ENCODE peak calls at places on chromosomes 5 and 9, in five cellular contexts. C is HFF-Myc, X is stomach, V is fibroblast of lung, M is astrocyte of the cerebellum. J is an unnamed sample.

GRCh38 chr5:95846554-95847260 is 24.2 kb upstream of the GLRX start:
- DNase-seq in C (peak; percentile 78), X (peak; percentile 87), V (peak; percentile 85), M (peak; percentile 54), J (peak; percentile 65)

GRCh38 chr5:126914813-126915436 is 115.4 kb downstream of the MARCHF3 start:
- DNase-seq in C (no peak), X (no peak), V (no peak), M (no peak), J (no peak)

GRCh38 chr5:143019614-143020515 is 249.7 kb downstream of the ARHGAP26 start:
- DNase-seq in C (no peak), X (no peak), V (no peak), M (no peak), J (no peak)

GRCh38 chr9:126805546-126806262 is 864 bp downstream of the ZBTB43 start:
- DNase-seq in C (no peak), X (peak; percentile 69), V (peak; percentile 48), M (no peak), J (no peak)

GRCh38 chr5:78162253-78162862 is 132.1 kb downstream of the AP3B1 start:
- DNase-seq in C (no peak), X (no peak), V (peak; percentile 59), M (peak; percentile 19), J (peak; percentile 16)

GRCh38 chr9:91101598-91102168 is 260.0 kb downstream of the AUH start:
- DNase-seq in C (no peak), X (peak; percentile 45), V (no peak), M (no peak), J (no peak)

GRCh38 chr5:178460598-178461425 is 129.4 kb downstream of the COL23A1 start:
- DNase-seq in C (no peak), X (peak; percentile 77), V (peak; percentile 39), M (no peak), J (peak; percentile 92)

GRCh38 chr5:1121101-1121500 is 9.2 kb upstream of the SLC12A7 start:
- DNase-seq in C (no peak), X (no peak), V (no peak), M (no peak), J (no peak)

GRCh38 chr5:1552469-1553255 is 28.9 kb upstream of the LPCAT1 start:
- DNase-seq in C (no peak), X (no peak), V (peak; percentile 36), M (no peak), J (peak; percentile 54)

GRCh38 chr5:180098991-180099732 is 27.6 kb upstream of the RNF130 start:
- DNase-seq in C (no peak), X (no peak), V (no peak), M (no peak), J (no peak)

GRCh38 chr5:14269395-14269794 is 126.3 kb downstream of the TRIO start:
- DNase-seq in C (no peak), X (no peak), V (no peak), M (no peak), J (no peak)

GRCh38 chr9:38707885-38708640 is 11.9 kb downstream of the FAM240B start:
- DNase-seq in C (no peak), X (no peak), V (no peak), M (no peak), J (no peak)

GRCh38 chr9:134192951-134193731 is 28.8 kb upstream of the RNU6ATAC start:
- DNase-seq in C (no peak), X (no peak), V (no peak), M (no peak), J (no peak)

GRCh38 chr9:134631881-134632280 is 9.7 kb upstream of the COL5A1 start:
- DNase-seq in C (no peak), X (no peak), V (no peak), M (no peak), J (no peak)

GRCh38 chr9:17219261-17219660 is 84.4 kb downstream of the CNTLN start:
- DNase-seq in C (no peak), X (no peak), V (peak; percentile 33), M (no peak), J (no peak)

GRCh38 chr5:136028782-136029742 is at the start of gene TGFBI:
- DNase-seq in C (no peak), X (peak; percentile 66), V (peak; percentile 55), M (no peak), J (peak; percentile 28)

GRCh38 chr5:1246711-1247431 is 21.7 kb downstream of the SLC6A18 start:
- DNase-seq in C (no peak), X (peak; percentile 66), V (no peak), M (no peak), J (peak; percentile 69)

GRCh38 chr5:59351076-59351794 is 542.3 kb downstream of the PDE4D start:
- DNase-seq in C (peak; percentile 38), X (no peak), V (peak; percentile 87), M (peak; percentile 12), J (no peak)
- TF ChIP-seq CTCF in C (peak; percentile 30), X (no peak), V (peak; percentile 42), M (peak; percentile 22), J (no peak)

GRCh38 chr5:34523382-34523716 is 132.8 kb upstream of the RAI14 start:
- DNase-seq in C (no peak), X (no peak), V (no peak), M (no peak), J (no peak)
- TF ChIP-seq CTCF in C (no peak), X (no peak), V (no peak), M (no peak), J (no peak)

GRCh38 chr5:141182248-141182647 is at the start of gene PCDHB16:
- DNase-seq in C (no peak), X (no peak), V (peak; percentile 5), M (no peak), J (peak; percentile 63)
- TF ChIP-seq CTCF in C (peak; percentile 17), X (no peak), V (no peak), M (no peak), J (peak; percentile 62)

GRCh38 chr9:101337237-101337636 is 47.6 kb downstream of the BAAT start:
- DNase-seq in C (no peak), X (no peak), V (no peak), M (no peak), J (no peak)

GRCh38 chr9:101341958-101342357 is 42.8 kb downstream of the BAAT start:
- DNase-seq in C (no peak), X (no peak), V (no peak), M (no peak), J (no peak)

DNA sequence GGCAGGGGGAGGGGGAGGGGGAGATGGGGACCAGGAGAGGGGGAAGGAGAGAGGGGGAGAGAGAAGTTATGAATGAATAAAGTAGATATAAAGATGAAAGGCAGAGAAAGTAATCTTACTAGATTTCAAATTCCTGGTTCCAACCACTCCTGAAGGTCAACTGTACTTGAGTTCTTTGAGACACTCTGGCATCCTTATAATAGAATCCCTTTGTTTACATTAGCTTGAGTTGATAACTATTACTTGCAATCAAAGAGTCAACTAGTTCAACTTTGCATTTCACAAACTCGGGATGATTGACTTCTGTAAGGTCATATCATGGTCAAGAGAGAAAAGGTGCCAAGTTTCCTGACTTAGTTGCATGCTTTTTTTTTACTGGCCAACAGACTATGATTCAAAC is 42.2 kb downstream of the BAAT start:
- DNase-seq in C (no peak), X (no peak), V (no peak), M (no peak), J (no peak)
- TF ChIP-seq CTCF in C (no peak), X (no peak), V (no peak), M (no peak), J (no peak)

GRCh38 chr5:116388564-116389258 is 185.9 kb downstream of the SEMA6A start:
- DNase-seq in C (no peak), X (no peak), V (no peak), M (peak; percentile 4), J (no peak)
- TF ChIP-seq CTCF in C (no peak), X (no peak), V (no peak), M (no peak), J (no peak)

DNA sequence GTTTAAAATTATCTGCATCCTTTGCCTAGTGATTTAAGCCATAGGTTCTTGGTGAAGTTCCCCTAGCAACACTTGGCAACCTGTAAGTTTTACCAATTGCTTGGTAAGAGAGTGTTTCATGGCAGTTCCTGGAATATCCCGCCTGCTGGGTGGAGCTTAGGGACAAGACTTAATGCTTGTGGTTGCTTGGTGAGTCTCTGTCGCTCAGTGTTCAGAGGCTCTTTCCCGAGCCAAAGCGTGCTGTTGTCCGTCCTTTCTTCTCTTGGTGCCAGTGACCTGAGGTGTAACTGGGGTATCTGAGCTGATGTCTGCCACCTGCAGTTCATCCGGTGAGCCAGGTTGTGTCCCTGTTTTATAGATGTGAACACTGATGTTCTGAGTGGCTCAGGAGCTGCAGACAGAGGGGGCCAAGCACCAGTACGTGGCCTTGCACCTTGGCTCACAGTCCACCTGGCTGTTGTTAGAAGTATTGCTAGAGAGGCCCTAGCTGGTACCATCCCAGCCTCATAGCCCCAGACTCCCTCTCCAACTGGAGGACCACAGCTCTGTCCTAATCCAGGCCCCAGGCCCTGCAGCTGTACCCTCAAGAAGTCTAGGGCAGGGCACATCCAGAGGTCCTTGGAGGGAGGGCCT is 16.1 kb downstream of the PHF2 start:
- DNase-seq in C (no peak), X (no peak), V (no peak), M (no peak), J (no peak)
- TF ChIP-seq CTCF in C (peak; percentile 19), X (no peak), V (no peak), M (peak; percentile 19), J (peak; percentile 30)

GRCh38 chr5:64789457-64789856 is 20.7 kb downstream of the CWC27 start:
- DNase-seq in C (no peak), X (no peak), V (peak; percentile 73), M (no peak), J (no peak)

GRCh38 chr5:64788156-64788555 is 19.4 kb downstream of the CWC27 start:
- DNase-seq in C (no peak), X (no peak), V (no peak), M (no peak), J (no peak)

GRCh38 chr5:64790210-64790609 is 21.5 kb downstream of the CWC27 start:
- DNase-seq in C (no peak), X (no peak), V (no peak), M (no peak), J (no peak)

DNA sequence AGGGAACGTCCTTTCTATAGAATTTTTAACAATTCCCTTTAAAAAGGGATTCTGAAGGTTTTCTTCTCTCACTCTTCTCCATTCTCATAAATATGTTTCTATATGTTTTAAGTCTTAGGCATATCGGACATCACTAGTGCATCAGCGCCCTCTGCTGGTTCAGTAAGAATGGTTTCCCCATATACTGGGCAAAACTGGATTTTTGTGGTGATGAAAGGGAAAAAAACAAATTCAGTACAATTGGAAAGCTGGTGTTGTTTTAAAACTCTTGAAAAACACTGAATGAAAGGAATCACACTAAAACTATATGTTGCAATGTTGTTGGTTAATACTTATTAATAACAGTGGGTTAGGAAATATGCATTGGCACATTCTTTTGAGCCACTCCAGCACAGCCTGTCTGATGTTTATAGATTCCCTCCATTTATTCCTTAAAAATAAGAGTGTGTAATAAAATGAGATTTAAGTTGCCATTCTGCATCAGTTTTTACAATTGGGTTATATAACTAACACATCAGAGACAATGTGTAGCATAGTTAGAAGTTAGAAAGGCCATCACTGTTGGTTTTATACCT is 15.8 kb downstream of the CWC27 start:
- DNase-seq in C (peak; percentile 83), X (peak; percentile 78), V (peak; percentile 91), M (peak; percentile 81), J (peak; percentile 70)
- TF ChIP-seq CTCF in C (peak; percentile 67), X (no peak), V (peak; percentile 78), M (peak; percentile 76), J (peak; percentile 95)

J was measured in neural crest cell.